ENCODE peak calls at places on chromosomes 13 and 19, in nine cellular contexts. Q is transverse colon, D is stomach, U is HCT116, S is K562, Z is prostate gland, N is breast epithelium, L is sigmoid colon, P is GM23338. C is an unnamed sample. For H3K4me1, the result is how much of the 10 kb centered on the place peaks cover.

GRCh38 chr19:7647156-7647555 is 10.2 kb downstream of the STXBP2 start:
- DNase-seq in Q (no peak), D (no peak), U (no peak), S (no peak), Z (no peak), N (no peak), L (no peak), P (no peak), C (no peak)

GRCh38 chr19:38384209-38385027 is 3.4 kb downstream of the GGN start:
- DNase-seq in Q (no peak), D (no peak), U (no peak), S (peak), Z (no peak), N (no peak), L (no peak), P (peak), C (no peak)

GRCh38 chr19:292951-293350 is 1.7 kb upstream of the PLPP2 start:
- DNase-seq in Q (no peak), D (peak), U (no peak), S (no peak), Z (no peak), N (no peak), L (no peak), P (no peak), C (no peak)

GRCh38 chr13:71860547-71861131 is 6.4 kb downstream of the DACH1 start:
- DNase-seq in Q (no peak), D (no peak), U (no peak), S (no peak), Z (no peak), N (no peak), L (no peak), P (no peak), C (no peak)

GRCh38 chr19:37227996-37228395 is 10.0 kb downstream of the ZNF383 start:
- DNase-seq in Q (no peak), D (no peak), U (no peak), S (no peak), Z (no peak), N (peak), L (no peak), P (peak), C (no peak)

GRCh38 chr13:36531746-36532486 is 99.6 kb downstream of the CCNA1 start:
- DNase-seq in Q (no peak), D (no peak), U (no peak), S (no peak), Z (no peak), N (no peak), L (no peak), P (no peak), C (no peak)

GRCh38 chr19:52689804-52690394 is 44.9 kb downstream of the ZNF611 start:
- DNase-seq in Q (peak), D (peak), U (no peak), S (peak), Z (peak), N (peak), L (peak), P (peak), C (peak)

GRCh38 chr13:94431569-94431968 is 47.9 kb downstream of the DCT start:
- DNase-seq in Q (no peak), D (no peak), U (no peak), S (no peak), Z (no peak), N (no peak), L (no peak), P (no peak), C (no peak)

GRCh38 chr13:97976551-97977375 is 23.3 kb downstream of the IPO5 start:
- DNase-seq in Q (peak), D (no peak), U (no peak), S (peak), Z (no peak), N (peak), L (no peak), P (peak), C (peak)

GRCh38 chr13:100828226-100828625 is 153.6 kb upstream of the TMTC4 start:
- DNase-seq in Q (no peak), D (no peak), U (no peak), S (no peak), Z (no peak), N (no peak), L (no peak), P (peak), C (no peak)

GRCh38 chr13:37616131-37616530 is 17.6 kb upstream of the POSTN start:
- DNase-seq in Q (no peak), D (no peak), U (no peak), S (no peak), Z (no peak), N (no peak), L (no peak), P (no peak), C (no peak)

GRCh38 chr13:40679586-40679985 is 13.1 kb upstream of the FOXO1 start:
- DNase-seq in Q (no peak), D (no peak), U (no peak), S (no peak), Z (no peak), N (no peak), L (no peak), P (peak), C (no peak)

GRCh38 chr19:57321746-57322145 is 1.5 kb downstream of the ZNF543 start:
- DNase-seq in Q (no peak), D (no peak), U (no peak), S (no peak), Z (no peak), N (no peak), L (no peak), P (no peak), C (no peak)

GRCh38 chr13:98480915-98481510 is 95.9 kb downstream of the STK24 start:
- DNase-seq in Q (peak), D (no peak), U (no peak), S (peak), Z (no peak), N (no peak), L (peak), P (no peak), C (no peak)

GRCh38 chr13:59230484-59231264 is 933.1 kb downstream of the DIAPH3 start:
- DNase-seq in Q (no peak), D (no peak), U (no peak), S (no peak), Z (no peak), N (no peak), L (no peak), P (no peak), C (no peak)

GRCh38 chr19:4689403-4689802 is 19.3 kb upstream of the MYDGF start:
- DNase-seq in Q (no peak), D (no peak), U (no peak), S (no peak), Z (no peak), N (no peak), L (no peak), P (no peak), C (no peak)

GRCh38 chr13:30222253-30222652 is 85.1 kb downstream of the KATNAL1 start:
- DNase-seq in Q (no peak), D (no peak), U (no peak), S (no peak), Z (no peak), N (no peak), L (no peak), P (no peak), C (no peak)

GRCh38 chr13:103883698-103884097 is 817.5 kb upstream of the SLC10A2 start:
- DNase-seq in Q (no peak), D (no peak), U (no peak), S (no peak), Z (no peak), N (no peak), L (no peak), P (no peak), C (no peak)

GRCh38 chr13:101123028-101123427 is 293.3 kb downstream of the NALCN start:
- DNase-seq in Q (no peak), D (no peak), U (no peak), S (no peak), Z (no peak), N (no peak), L (no peak), P (no peak), C (no peak)

GRCh38 chr13:20258963-20259288 is 26.8 kb upstream of the GJB6 start:
- DNase-seq in Q (no peak), D (no peak), U (no peak), S (no peak), Z (no peak), N (no peak), L (no peak), P (no peak), C (no peak)
- TF ChIP-seq POLR2AphosphoS5 in Q (no peak), D (no peak), U (no peak), S (no peak), Z (no peak), N (no peak), L (no peak), P (no peak), C (no peak)

DNA sequence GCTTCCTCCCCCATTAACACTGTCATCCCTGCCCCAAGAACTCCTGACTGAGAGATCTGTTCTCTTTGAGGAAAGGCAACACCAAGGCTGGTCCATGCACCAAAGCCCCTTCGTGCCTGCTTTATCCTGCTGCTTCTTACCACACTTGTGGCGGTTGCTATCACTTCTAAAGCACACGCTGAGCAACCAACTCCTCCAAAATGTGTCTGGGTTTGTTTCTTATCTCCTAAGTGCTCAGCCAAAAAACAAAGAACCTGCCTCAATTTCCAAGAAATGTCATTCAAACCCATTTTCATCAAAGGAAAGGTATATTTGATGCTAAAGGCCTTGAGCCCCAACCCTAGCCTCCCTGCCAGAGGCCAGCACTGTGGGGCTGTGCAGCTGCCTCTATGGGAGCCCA is 14.6 kb downstream of the ATP7B start:
- DNase-seq in Q (no peak), D (no peak), U (no peak), S (peak), Z (no peak), N (no peak), L (no peak), P (no peak), C (no peak)
- H3K4me1 ChIP-seq in Q (under half), D (under half), U (under half), S (half or more), Z (under half), N (under half), L (under half), P (under half), C (under half)

GRCh38 chr13:21243045-21243842 is 66.8 kb downstream of the MRPL57 start:
- DNase-seq in Q (no peak), D (no peak), U (no peak), S (no peak), Z (peak), N (no peak), L (no peak), P (no peak), C (no peak)
- TF ChIP-seq CTCF in Q (no peak), D (no peak), U (no peak), S (no peak), Z (no peak), N (no peak), L (no peak), P (no peak), C (no peak)

GRCh38 chr19:18171605-18172327 is 1.8 kb upstream of the IFI30 start:
- DNase-seq in Q (no peak), D (no peak), U (no peak), S (no peak), Z (no peak), N (no peak), L (no peak), P (no peak), C (no peak)

GRCh38 chr19:18173054-18173571 is 500 bp upstream of the IFI30 start:
- DNase-seq in Q (peak), D (no peak), U (no peak), S (no peak), Z (no peak), N (no peak), L (peak), P (no peak), C (peak)

GRCh38 chr19:18174983-18175382 is 1.4 kb downstream of the IFI30 start:
- DNase-seq in Q (no peak), D (no peak), U (no peak), S (no peak), Z (no peak), N (no peak), L (no peak), P (no peak), C (peak)

GRCh38 chr19:18172331-18173053 is 1.1 kb upstream of the IFI30 start:
- DNase-seq in Q (no peak), D (no peak), U (no peak), S (no peak), Z (no peak), N (no peak), L (no peak), P (no peak), C (no peak)

GRCh38 chr19:18173572-18174294 is at the start of gene IFI30:
- DNase-seq in Q (peak), D (peak), U (no peak), S (peak), Z (peak), N (peak), L (peak), P (peak), C (peak)
- TF ChIP-seq POLR2AphosphoS5 in Q (peak), D (peak), U (peak), S (peak), Z (peak), N (no peak), L (peak), P (peak), C (peak)

GRCh38 chr13:75331792-75332349 is 150.1 kb downstream of the TBC1D4 start:
- DNase-seq in Q (no peak), D (no peak), U (no peak), S (no peak), Z (no peak), N (no peak), L (no peak), P (no peak), C (no peak)

GRCh38 chr13:75329723-75330122 is 152.2 kb downstream of the TBC1D4 start:
- DNase-seq in Q (no peak), D (no peak), U (no peak), S (no peak), Z (no peak), N (no peak), L (no peak), P (no peak), C (no peak)

GRCh38 chr13:75334634-75335447 is 147.1 kb downstream of the TBC1D4 start:
- DNase-seq in Q (no peak), D (no peak), U (no peak), S (no peak), Z (no peak), N (no peak), L (no peak), P (no peak), C (peak)

GRCh38 chr13:75330770-75331169 is 151.2 kb downstream of the TBC1D4 start:
- DNase-seq in Q (no peak), D (no peak), U (no peak), S (no peak), Z (no peak), N (no peak), L (no peak), P (no peak), C (no peak)

GRCh38 chr13:75333103-75333502 is 148.9 kb downstream of the TBC1D4 start:
- DNase-seq in Q (no peak), D (no peak), U (no peak), S (no peak), Z (no peak), N (no peak), L (no peak), P (no peak), C (no peak)
- H3K4me1 ChIP-seq in Q (under half), D (under half), U (under half), S (under half), Z (under half), N (under half), L (under half), P (under half), C (under half)

C was measured in spleen.